ENCODE peak calls at places on chromosomes 4 and X, in eight cellular contexts. M, P, B, V, H, D, Q and R are unnamed samples.
A peak's percentile ranks its signal among the peaks of the same experiment; 100 is the strongest.

GRCh38 chr4:184616633-184617471 is 32.4 kb downstream of the CASP3 start:
- DNase-seq in Q (no peak), B (no peak), M (no peak), P (no peak), D (no peak), V (no peak), H (no peak), R (no peak)

GRCh38 chr4:159555873-159556272 is 453.0 kb downstream of the RAPGEF2 start:
- DNase-seq in Q (no peak), B (no peak), H (no peak), P (no peak), V (no peak), D (no peak), M (no peak), R (no peak)

GRCh38 chr4:26452565-26453531 is 37.4 kb downstream of the CCKAR start:
- DNase-seq in B (no peak), D (no peak), P (no peak), Q (no peak), M (no peak), H (no peak), V (peak; percentile 32), R (no peak)

GRCh38 chrX:1169198-1169597 is 43.3 kb downstream of the CRLF2 start:
- DNase-seq in P (no peak), H (no peak), M (no peak), Q (no peak), D (no peak), V (no peak), B (no peak), R (no peak)

GRCh38 chr4:47451657-47452056 is 11.8 kb downstream of the COMMD8 start:
- DNase-seq in H (peak; percentile 26), Q (no peak), V (no peak), M (no peak), P (no peak), D (no peak), B (no peak), R (peak; percentile 23)

GRCh38 chr4:148023782-148024181 is 291.9 kb downstream of the ARHGAP10 start:
- DNase-seq in D (no peak), H (no peak), M (no peak), Q (no peak), V (no peak), P (no peak), B (no peak), R (no peak)

GRCh38 chr4:143289370-143289769 is 47.3 kb upstream of the GAB1 start:
- DNase-seq in D (no peak), Q (no peak), H (no peak), B (no peak), P (no peak), V (no peak), M (no peak), R (no peak)

GRCh38 chrX:100413231-100413630 is 3.2 kb upstream of the PCDH19 start:
- DNase-seq in B (peak; percentile 73), P (no peak), D (no peak), V (peak; percentile 63), M (peak; percentile 29), H (peak; percentile 5), Q (peak; percentile 59), R (peak; percentile 13)

GRCh38 chrX:118795528-118795927 is 28.1 kb upstream of the ZCCHC12 start:
- DNase-seq in M (no peak), D (no peak), Q (no peak), B (peak; percentile 9), V (no peak), P (no peak), H (no peak), R (no peak)

GRCh38 chrX:150377010-150377409 is 13.9 kb downstream of the MAMLD1 start:
- DNase-seq in D (no peak), H (no peak), B (no peak), M (no peak), P (no peak), V (no peak), Q (no peak), R (no peak)

GRCh38 chr4:2284934-2285664 is 23.2 kb upstream of the MXD4 start:
- DNase-seq in Q (no peak), D (no peak), M (no peak), P (no peak), V (no peak), H (no peak), B (peak; percentile 52), R (peak; percentile 16)

GRCh38 chrX:153970398-153971123 is 1.1 kb downstream of the HCFC1 start:
- DNase-seq in H (no peak), Q (peak; percentile 42), M (peak; percentile 53), V (peak; percentile 77), D (no peak), B (peak; percentile 78), P (no peak), R (peak; percentile 34)

GRCh38 chr4:98658287-98659105 is at the start of gene TSPAN5:
- DNase-seq in H (no peak), V (peak; percentile 95), Q (peak; percentile 80), D (peak; percentile 75), P (peak; percentile 56), M (peak; percentile 80), B (peak; percentile 89), R (no peak)

GRCh38 chr4:41799126-41799525 is 50.6 kb upstream of the PHOX2B start:
- DNase-seq in Q (no peak), P (no peak), B (no peak), M (no peak), H (no peak), D (no peak), V (no peak), R (no peak)

GRCh38 chr4:177161781-177162180 is 147.9 kb upstream of the NEIL3 start:
- DNase-seq in D (no peak), M (no peak), Q (no peak), H (no peak), B (no peak), V (no peak), P (no peak), R (no peak)

GRCh38 chrX:14943963-14944362 is 70.7 kb downstream of the MOSPD2 start:
- DNase-seq in B (no peak), V (no peak), H (no peak), Q (no peak), M (no peak), D (no peak), P (no peak), R (no peak)

GRCh38 chrX:68304602-68305001 is 128.7 kb downstream of the OPHN1 start:
- DNase-seq in D (no peak), V (no peak), B (no peak), M (no peak), P (no peak), Q (no peak), H (no peak), R (no peak)

GRCh38 chr4:56999751-57000150 is 21.1 kb downstream of the POLR2B start:
- DNase-seq in D (no peak), H (no peak), P (no peak), B (no peak), Q (no peak), V (no peak), M (no peak), R (no peak)

GRCh38 chrX:40272141-40272540 is 174.4 kb upstream of the BCOR start:
- DNase-seq in Q (no peak), P (no peak), H (no peak), M (no peak), V (no peak), B (no peak), D (no peak), R (no peak)

GRCh38 chrX:16140983-16141382 is 17.6 kb downstream of the GRPR start:
- DNase-seq in V (no peak), H (no peak), B (no peak), Q (no peak), P (no peak), D (no peak), M (no peak), R (no peak)

GRCh38 chrX:70509078-70509477 is 64.4 kb downstream of the DLG3 start:
- DNase-seq in H (no peak), Q (no peak), V (no peak), P (no peak), D (no peak), B (no peak), M (no peak), R (no peak)

GRCh38 chr4:7256989-7257810 is 64.9 kb downstream of the SORCS2 start:
- DNase-seq in B (peak; percentile 17), Q (peak; percentile 72), V (peak; percentile 64), M (no peak), P (no peak), D (no peak), H (peak; percentile 35), R (no peak)

GRCh38 chrX:132009344-132009743 is 13.8 kb upstream of the STK26 start:
- DNase-seq in V (no peak), H (no peak), D (no peak), M (no peak), P (no peak), Q (no peak), B (no peak), R (no peak)

DNA sequence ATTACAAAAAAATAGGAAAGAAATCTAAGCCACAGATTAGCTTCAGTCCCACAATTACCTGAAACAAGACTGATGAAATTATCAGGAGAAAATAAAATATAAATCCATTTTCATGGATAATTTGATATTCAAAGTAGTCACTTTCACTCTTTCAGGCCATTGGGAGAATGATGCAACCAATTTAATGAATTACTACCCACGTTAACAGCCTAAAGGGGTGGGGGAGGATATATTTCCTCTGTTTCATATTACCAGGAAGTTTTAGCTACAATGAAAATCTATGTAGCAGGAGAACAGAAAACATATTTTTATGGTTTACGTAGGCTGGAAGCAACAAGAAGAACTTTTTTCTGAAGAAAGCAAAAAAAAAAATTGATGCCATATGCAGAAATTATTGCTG is 101.0 kb downstream of the CXXC4 start:
- DNase-seq in M (no peak), V (no peak), Q (no peak), D (no peak), P (no peak), B (no peak), H (no peak), R (no peak)
- H3K4me3 ChIP-seq in M (no peak overlapping the region), V (no peak overlapping the region), Q (no peak overlapping the region), D (no peak overlapping the region), P (peak overlapping the region; percentile 59), B (no peak overlapping the region), H (no peak overlapping the region), R (no peak overlapping the region)

DNA sequence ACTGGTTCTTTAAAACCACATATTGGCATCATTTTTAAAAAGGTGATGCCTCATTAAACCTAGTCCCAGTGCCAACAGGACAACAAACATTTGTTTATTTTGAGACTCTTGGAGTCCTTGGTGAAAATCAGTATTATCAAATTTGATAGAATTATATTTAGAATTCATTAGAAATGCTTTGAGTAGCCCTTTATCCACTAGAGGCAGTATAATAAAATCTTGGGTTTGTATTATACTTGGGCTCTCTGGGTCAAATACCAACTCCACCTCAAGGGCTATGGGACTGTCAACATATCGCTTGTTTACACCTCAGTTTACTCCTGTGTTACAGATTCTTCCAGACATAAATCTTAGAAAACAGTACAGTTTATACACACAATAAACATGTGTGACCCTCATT is 335.7 kb upstream of the FSTL5 start:
- DNase-seq in B (peak; percentile 2), M (no peak), P (no peak), Q (no peak), D (no peak), H (no peak), V (peak; percentile 18), R (no peak)
- TF ChIP-seq CTCF in B (peak; percentile 32), M (no peak), P (peak; percentile 51), Q (no peak), D (no peak), H (no peak), V (peak; percentile 62), R (peak; percentile 24)

GRCh38 chr4:87410157-87410556 is 12.2 kb upstream of the NUDT9 start:
- DNase-seq in V (no peak), H (no peak), M (no peak), P (no peak), Q (no peak), D (no peak), B (no peak), R (no peak)
- H3K4me3 ChIP-seq in V (no peak overlapping the region), H (no peak overlapping the region), M (no peak overlapping the region), P (no peak overlapping the region), Q (no peak overlapping the region), D (no peak overlapping the region), B (no peak overlapping the region), R (no peak overlapping the region)

GRCh38 chr4:15737255-15737654 is 34.4 kb downstream of the BST1 start:
- DNase-seq in Q (no peak), V (no peak), H (no peak), M (no peak), B (no peak), P (no peak), D (no peak), R (no peak)
- TF ChIP-seq CTCF in Q (no peak), V (no peak), H (peak; percentile 18), M (no peak), B (peak; percentile 7), P (peak; percentile 16), D (no peak), R (no peak)